ENCODE peak calls at places on chromosomes 3 and 15, in seven cellular contexts. K is EL; Q is activated T-cell treated with anti-CD3 and anti-CD28 coated beads for 48 hours; H is T-helper 17 cell; J is effector CD4-positive, alpha-beta T cell; W is activated CD8-positive, alpha-beta memory T cell treated with anti-CD3 and anti-CD28 coated beads for 1 hour; B is astrocyte of the hippocampus. U is an unnamed sample.

GRCh38 chr3:113535898-113536297 is 3.5 kb downstream of the SIDT1 start:
- DNase-seq in J (no peak), Q (no peak), K (no peak), B (no peak), W (no peak), H (no peak), U (no peak)

GRCh38 chr3:181724432-181724740 is 12.7 kb downstream of the SOX2 start:
- DNase-seq in Q (no peak), W (no peak), B (no peak), J (no peak), K (no peak), H (no peak), U (no peak)

GRCh38 chr15:31365655-31366127 is 39.1 kb downstream of the KLF13 start:
- DNase-seq in B (peak), K (peak), W (peak), Q (peak), J (peak), H (peak), U (peak)

GRCh38 chr3:79618883-79619282 is 148.9 kb downstream of the ROBO1 start:
- DNase-seq in W (no peak), K (no peak), H (no peak), J (no peak), Q (no peak), B (no peak), U (no peak)

GRCh38 chr3:35120026-35120425 is 519.3 kb upstream of the ARPP21 start:
- DNase-seq in K (no peak), W (no peak), J (no peak), Q (no peak), B (no peak), H (no peak), U (no peak)

GRCh38 chr3:130849111-130849552 is 44.8 kb upstream of the ATP2C1 start:
- DNase-seq in W (no peak), J (no peak), H (no peak), B (no peak), K (no peak), Q (no peak), U (no peak)

GRCh38 chr15:101489633-101490407 is at the start of gene PCSK6:
- DNase-seq in K (no peak), B (peak), J (no peak), H (no peak), Q (no peak), W (no peak), U (no peak)

GRCh38 chr3:195839260-195840010 is 27.7 kb upstream of the MUC4 start:
- DNase-seq in K (no peak), H (no peak), Q (no peak), J (no peak), W (no peak), B (no peak), U (no peak)

GRCh38 chr3:79769234-79769633 is 1.4 kb upstream of the ROBO1 start:
- DNase-seq in J (no peak), W (no peak), Q (no peak), H (no peak), B (no peak), K (no peak), U (no peak)